ENCODE peak calls at places on chromosomes 12 and 14, in four cellular contexts. K is HepG2, T is GM12878, J is H1. I is an unnamed sample.

GRCh38 chr12:6187948-6188793 is 12.0 kb upstream of the CD9 start:
- DNase-seq in K (no peak), T (no peak), J (no peak), I (no peak)

GRCh38 chr12:122081697-122082221 is 3.2 kb downstream of the MLXIP start:
- DNase-seq in K (no peak), T (peak; percentile 58), J (no peak), I (no peak)

GRCh38 chr12:117091758-117092510 is 7.3 kb downstream of the TESC start:
- DNase-seq in J (no peak), K (peak; percentile 30), T (no peak), I (no peak)

GRCh38 chr14:68886109-68886434 is 93.0 kb downstream of the ACTN1 start:
- DNase-seq in T (no peak), J (no peak), K (no peak), I (no peak)

GRCh38 chr12:2336409-2336829 is 283.6 kb downstream of the CACNA1C start:
- DNase-seq in J (no peak), K (no peak), T (peak; percentile 85), I (peak; percentile 9)

GRCh38 chr12:89162704-89163261 is 189.5 kb downstream of the DUSP6 start:
- DNase-seq in T (peak; percentile 23), K (no peak), J (no peak), I (no peak)

GRCh38 chr12:57008113-57008687 is 1.9 kb upstream of the ZBTB39 start:
- DNase-seq in J (no peak), T (peak; percentile 27), K (peak; percentile 59), I (no peak)

GRCh38 chr12:83102499-83102898 is 415.8 kb downstream of the TMTC2 start:
- DNase-seq in J (no peak), K (no peak), T (no peak), I (peak; percentile 11)

GRCh38 chr14:67187210-67187609 is 2.0 kb upstream of the GARIN2 start:
- DNase-seq in T (no peak), J (no peak), K (peak; percentile 38), I (peak; percentile 9)

GRCh38 chr12:114152890-114153289 is 186.8 kb upstream of the RBM19 start:
- DNase-seq in K (no peak), T (no peak), J (no peak), I (no peak)

GRCh38 chr12:132153501-132154340 is 9.5 kb downstream of the NOC4L start:
- DNase-seq in J (peak; percentile 77), T (peak; percentile 8), K (peak; percentile 63), I (peak; percentile 64)

GRCh38 chr14:85454183-85454813 is 75.6 kb upstream of the FLRT2 start:
- DNase-seq in T (no peak), J (no peak), K (no peak), I (no peak)

GRCh38 chr14:34684578-34684977 is 29.8 kb downstream of the CFL2 start:
- DNase-seq in T (no peak), K (no peak), J (no peak), I (no peak)

GRCh38 chr12:4819654-4820053 is 90.1 kb upstream of the KCNA1 start:
- DNase-seq in K (no peak), J (no peak), T (no peak), I (no peak)

GRCh38 chr12:77995436-77996167 is 164.9 kb downstream of the NAV3 start:
- DNase-seq in T (peak; percentile 32), K (no peak), J (no peak), I (no peak)

GRCh38 chr14:54805080-54805479 is 97.5 kb downstream of the GCH1 start:
- DNase-seq in J (no peak), K (no peak), T (no peak), I (no peak)

GRCh38 chr12:95473440-95473946 is 459 bp upstream of the METAP2 start:
- DNase-seq in T (peak; percentile 13), J (no peak), K (peak; percentile 39), I (no peak)

GRCh38 chr12:11497995-11498394 is 102.6 kb upstream of the PRB2 start:
- DNase-seq in J (no peak), T (peak; percentile 46), K (no peak), I (no peak)

GRCh38 chr12:66352197-66352596 is 49.9 kb downstream of the HELB start:
- DNase-seq in J (peak; percentile 71), K (peak; percentile 18), T (no peak), I (no peak)

GRCh38 chr12:93419388-93420034 is 22.2 kb downstream of the UBE2N start:
- DNase-seq in T (no peak), K (peak; percentile 49), J (no peak), I (peak; percentile 34)

GRCh38 chr12:25263594-25263993 is 12.9 kb upstream of the KRAS start:
- DNase-seq in K (no peak), T (no peak), J (no peak), I (no peak)

GRCh38 chr14:24595046-24595808 is 14.3 kb downstream of the GZMH start:
- DNase-seq in K (no peak), J (no peak), T (no peak), I (no peak)

GRCh38 chr12:63220921-63221320 is 69.9 kb upstream of the AVPR1A start:
- DNase-seq in T (no peak), J (no peak), K (no peak), I (no peak)

GRCh38 chr14:65239143-65239672 is 136.9 kb upstream of the MAX start:
- DNase-seq in T (no peak), K (peak; percentile 61), J (no peak), I (no peak)

GRCh38 chr14:102418169-102418852 is 55.6 kb downstream of the TECPR2 start:
- DNase-seq in J (no peak), T (no peak), K (no peak), I (no peak)

GRCh38 chr12:71283883-71284282 is 126.1 kb upstream of the TSPAN8 start:
- DNase-seq in J (no peak), K (no peak), T (no peak), I (no peak)

GRCh38 chr12:123483602-123484273 is 25.8 kb downstream of the SNRNP35 start:
- DNase-seq in K (no peak), T (no peak), J (no peak), I (no peak)

GRCh38 chr14:79596531-79596930 is 614.8 kb downstream of the DIO2 start:
- DNase-seq in K (no peak), T (no peak), J (no peak), I (no peak)

GRCh38 chr14:106291626-106292025 is 765.2 kb downstream of the TMEM121 start:
- DNase-seq in T (no peak), J (no peak), K (no peak), I (no peak)

GRCh38 chr14:81517798-81518398 is 15.8 kb downstream of the SEL1L start:
- DNase-seq in K (peak; percentile 66), J (no peak), T (no peak), I (no peak)

GRCh38 chr12:62251609-62251958 is 8.6 kb upstream of the USP15 start:
- DNase-seq in T (no peak), K (no peak), J (no peak), I (no peak)

GRCh38 chr14:50055461-50056228 is 60.7 kb downstream of the VCPKMT start:
- DNase-seq in K (no peak), T (no peak), J (no peak), I (no peak)

GRCh38 chr14:51478241-51478640 is 173.5 kb upstream of the FRMD6 start:
- DNase-seq in J (no peak), K (no peak), T (no peak), I (no peak)
- TF ChIP-seq CBX5 in J (no peak), K (no peak), T (no peak), I (no peak)

GRCh38 chr14:92747701-92748258 is 647 bp downstream of the LGMN start:
- DNase-seq in K (peak; percentile 14), T (no peak), J (no peak), I (no peak)
- TF ChIP-seq CBX5 in K (no peak), T (no peak), J (no peak), I (no peak)

GRCh38 chr14:104138098-104138890 is at the start of gene KIF26A:
- DNase-seq in J (no peak), K (no peak), T (no peak), I (peak; percentile 37)

GRCh38 chr14:104137297-104138097 is 890 bp upstream of the KIF26A start:
- DNase-seq in T (no peak), J (no peak), K (peak; percentile 10), I (peak; percentile 32)

GRCh38 chr14:104135904-104136471 is 2.4 kb upstream of the KIF26A start:
- DNase-seq in T (no peak), K (no peak), J (no peak), I (no peak)

GRCh38 chr14:104135121-104135903 is 3.1 kb upstream of the KIF26A start:
- DNase-seq in T (no peak), J (no peak), K (peak; percentile 4), I (no peak)

DNA sequence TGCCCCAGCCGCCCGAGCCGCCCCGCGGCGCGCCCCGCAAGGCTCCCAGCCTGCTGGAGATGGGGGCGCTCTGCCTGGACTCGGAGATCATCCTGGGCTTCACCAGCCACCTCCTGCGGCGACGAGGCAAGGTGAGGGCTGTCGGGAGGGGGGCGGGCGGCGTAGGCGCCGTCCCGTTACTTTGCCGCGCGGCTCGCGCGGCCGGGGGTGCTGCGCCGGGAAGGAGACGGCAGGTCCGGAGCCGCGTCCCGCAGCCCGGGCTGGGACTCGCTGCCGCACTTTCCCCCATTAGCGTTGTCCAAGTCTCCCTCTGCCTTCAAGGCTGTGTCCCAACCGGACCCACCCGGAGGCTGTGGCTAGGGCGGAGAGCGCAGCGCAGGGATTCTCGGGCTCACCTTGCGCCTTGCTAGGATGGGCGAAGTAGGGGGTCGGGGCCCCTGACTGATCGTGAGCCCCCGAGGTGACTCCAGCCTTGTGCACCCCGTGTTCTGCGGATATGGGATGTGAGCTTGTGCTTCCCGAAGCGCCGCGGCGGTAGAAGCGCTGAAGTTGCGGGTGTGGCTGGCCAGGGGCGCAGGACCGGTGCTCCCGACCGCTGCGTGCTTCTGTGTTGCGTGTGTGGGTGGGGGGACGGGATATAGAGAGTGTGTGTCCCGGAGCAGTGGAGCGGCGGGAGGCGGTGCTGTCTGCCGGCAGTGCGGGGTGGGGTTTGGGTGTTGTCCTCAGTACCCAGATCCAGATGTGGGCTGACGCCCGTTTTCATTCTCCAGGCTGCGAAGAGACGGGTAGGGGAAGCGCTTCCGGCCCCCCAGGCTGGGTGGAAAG is 1.7 kb upstream of the KIF26A start:
- DNase-seq in K (no peak), T (no peak), J (no peak), I (no peak)
- TF ChIP-seq CBX5 in K (no peak), T (no peak), J (no peak), I (no peak)

DNA sequence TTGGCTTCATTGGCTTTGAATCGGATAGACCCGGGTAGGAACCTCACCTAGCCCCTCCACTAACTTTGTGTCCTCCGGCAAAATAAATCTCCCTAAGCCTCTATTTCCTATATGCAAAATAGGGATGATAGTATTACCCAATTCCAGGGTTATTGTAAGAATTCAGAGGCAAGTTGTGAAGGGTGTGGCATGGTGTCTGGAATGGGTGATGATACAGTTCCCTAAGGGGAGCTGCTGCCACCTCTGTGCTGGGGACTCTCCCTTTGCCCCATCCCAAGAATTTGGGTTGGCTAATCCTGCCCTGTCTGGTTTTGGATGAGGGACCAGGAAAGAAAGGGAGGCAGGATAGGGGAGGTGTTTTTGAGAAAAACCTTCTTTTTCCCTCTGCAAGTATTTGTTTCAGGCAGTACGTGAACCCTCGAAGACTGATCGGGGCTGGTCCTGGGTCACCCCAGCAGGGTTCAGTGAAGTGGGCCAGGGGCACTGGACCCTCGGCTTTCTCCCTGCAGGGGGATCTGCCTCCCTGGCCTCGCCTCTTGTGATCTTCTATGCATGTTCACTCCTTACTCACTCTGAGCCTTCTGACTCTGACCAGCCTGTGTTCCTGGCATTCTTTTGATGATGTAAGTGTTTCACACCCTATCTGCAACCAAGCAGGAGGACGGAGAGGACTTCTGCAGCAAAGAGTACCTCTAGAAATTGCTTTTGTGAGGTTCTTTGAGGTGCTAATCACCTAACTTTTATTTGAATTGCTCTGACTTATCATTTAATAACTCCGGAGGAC is 60.8 kb downstream of the RASSF3 start:
- DNase-seq in T (no peak), J (no peak), K (no peak), I (no peak)
- TF ChIP-seq CBX5 in T (no peak), J (no peak), K (no peak), I (no peak)

GRCh38 chr12:75694891-75695290 is 183.5 kb upstream of the KRR1 start:
- DNase-seq in K (no peak), J (no peak), T (no peak), I (no peak)
- TF ChIP-seq CBX5 in K (no peak), J (no peak), T (no peak), I (no peak)

I was measured in K562.